ENCODE peak calls at places on chromosomes 4 and X, in eight cellular contexts. M is ascending aorta, S is neural progenitor cell, V is GM23248, U is H9, B is prostate gland, A is pancreas, O is Karpas-422. G is an unnamed sample. For H3K27me3, the result is how much of the 10 kb centered on the place peaks cover.

GRCh38 chrX:129695937-129696336 is 41.2 kb upstream of the APLN start:
- DNase-seq in M (no peak), S (no peak), V (no peak), U (no peak), B (no peak), A (no peak), O (no peak), G (no peak)

GRCh38 chrX:145825896-145826295 is 8.3 kb downstream of the SLITRK2 start:
- DNase-seq in M (no peak), S (peak), V (peak), U (no peak), B (no peak), A (no peak), O (peak), G (no peak)

GRCh38 chr4:3313556-3314228 is 20.9 kb downstream of the RGS12 start:
- DNase-seq in M (peak), S (no peak), V (no peak), U (peak), B (no peak), A (no peak), O (no peak), G (no peak)

GRCh38 chrX:123830309-123830708 is 29.5 kb upstream of the XIAP start:
- DNase-seq in M (no peak), S (no peak), V (no peak), U (no peak), B (no peak), A (no peak), O (peak), G (peak)

GRCh38 chrX:131747173-131747572 is 203.3 kb downstream of the OR13H1 start:
- DNase-seq in M (peak), S (no peak), V (no peak), U (no peak), B (no peak), A (peak), O (peak), G (peak)

GRCh38 chr4:176601156-176601555 is 191.6 kb downstream of the VEGFC start:
- DNase-seq in M (no peak), S (no peak), V (peak), U (no peak), B (no peak), A (no peak), O (no peak), G (no peak)

GRCh38 chrX:9464435-9465371 is at the start of gene TBL1X:
- DNase-seq in M (peak), S (peak), V (peak), U (peak), B (peak), A (peak), O (peak), G (peak)

GRCh38 chr4:110344165-110344564 is 131.8 kb upstream of the ENPEP start:
- DNase-seq in M (no peak), S (no peak), V (peak), U (no peak), B (no peak), A (no peak), O (no peak), G (peak)

GRCh38 chr4:159900562-159900961 is 797.7 kb downstream of the RAPGEF2 start:
- DNase-seq in M (no peak), S (no peak), V (no peak), U (no peak), B (no peak), A (no peak), O (no peak), G (no peak)

GRCh38 chrX:14235004-14235403 is 205.3 kb upstream of the GEMIN8 start:
- DNase-seq in M (no peak), S (peak), V (peak), U (no peak), B (no peak), A (no peak), O (no peak), G (no peak)

GRCh38 chr4:7435411-7436095 is 823 bp upstream of the PSAPL1 start:
- DNase-seq in M (no peak), S (no peak), V (no peak), U (no peak), B (no peak), A (no peak), O (no peak), G (no peak)

GRCh38 chr4:109827672-109828071 is at the start of gene RRH:
- DNase-seq in M (no peak), S (no peak), V (no peak), U (no peak), B (no peak), A (no peak), O (no peak), G (no peak)

GRCh38 chr4:20289782-20290181 is 38.1 kb downstream of the SLIT2 start:
- DNase-seq in M (no peak), S (no peak), V (no peak), U (no peak), B (no peak), A (no peak), O (no peak), G (no peak)

GRCh38 chrX:101595739-101596419 is 21.9 kb downstream of the ARMCX6 start:
- DNase-seq in M (no peak), S (peak), V (peak), U (peak), B (peak), A (no peak), O (peak), G (no peak)

GRCh38 chrX:96407043-96407442 is 277.6 kb upstream of the DIAPH2 start:
- DNase-seq in M (no peak), S (peak), V (peak), U (no peak), B (peak), A (no peak), O (no peak), G (peak)

GRCh38 chr4:26031704-26032103 is 117.7 kb downstream of the SMIM20 start:
- DNase-seq in M (peak), S (no peak), V (peak), U (no peak), B (no peak), A (no peak), O (no peak), G (no peak)

GRCh38 chr4:58313444-58313843 is 1203.3 kb upstream of the IGFBP7 start:
- DNase-seq in M (no peak), S (no peak), V (no peak), U (no peak), B (no peak), A (no peak), O (no peak), G (no peak)

GRCh38 chr4:73869130-73870055 is at the start of gene CXCL1:
- DNase-seq in M (no peak), S (peak), V (peak), U (peak), B (peak), A (peak), O (no peak), G (peak)

GRCh38 chr4:165540206-165540865 is 161.5 kb downstream of the CPE start:
- DNase-seq in M (no peak), S (no peak), V (no peak), U (no peak), B (no peak), A (no peak), O (no peak), G (no peak)

DNA sequence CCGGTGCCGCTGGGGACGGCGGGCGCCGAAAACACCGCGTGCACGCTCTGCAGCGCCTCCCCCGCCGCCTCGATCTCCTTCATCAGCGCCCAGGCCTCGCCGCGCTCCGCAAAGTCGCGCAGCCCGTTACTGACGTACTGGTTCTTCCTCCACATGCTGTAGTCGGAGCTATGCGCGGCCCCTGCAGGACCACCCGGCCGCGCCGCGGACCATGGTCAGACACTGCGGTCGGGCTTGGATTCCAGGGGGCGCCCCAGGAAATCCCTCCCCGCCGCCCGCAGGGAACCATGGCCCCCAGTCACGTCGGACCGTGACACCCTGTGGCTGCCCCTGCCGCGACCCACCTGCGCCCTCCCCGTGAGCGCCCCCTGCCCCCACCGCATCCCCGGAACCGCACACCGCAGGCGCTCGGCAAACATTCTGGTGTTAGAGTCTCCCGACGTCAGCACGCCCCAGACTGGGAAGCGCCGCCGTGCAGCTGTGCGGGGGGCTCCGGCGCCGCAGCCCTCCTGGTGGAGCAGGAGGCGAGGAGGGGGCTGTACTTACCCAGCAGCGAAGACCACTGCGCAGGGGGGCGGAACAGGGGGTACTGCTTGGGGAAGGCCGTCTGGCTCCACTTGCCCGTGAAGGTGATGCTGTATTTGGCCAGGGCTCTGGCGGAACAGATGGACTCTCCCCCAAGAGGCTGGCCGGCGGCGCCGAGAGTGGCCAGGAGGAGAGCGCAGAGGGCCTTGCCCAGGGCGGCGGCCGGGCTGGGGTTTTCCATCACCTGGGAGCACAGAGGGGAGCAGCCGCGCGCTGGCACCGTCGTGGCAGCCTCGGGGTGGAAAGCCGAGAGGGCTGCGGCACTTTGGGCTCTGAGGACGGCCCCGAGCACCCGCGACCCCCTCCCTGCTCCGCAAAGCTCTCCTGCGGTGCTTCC is 816 bp downstream of the SPON2 start:
- DNase-seq in M (no peak), S (peak), V (peak), U (peak), B (no peak), A (peak), O (no peak), G (peak)
- H3K27me3 ChIP-seq in M (under half), S (half or more), V (under half), U (under half), B (under half), A (under half), O (under half), G (half or more)

GRCh38 chr4:80182237-80182866 is 15.0 kb upstream of the PRDM8 start:
- DNase-seq in M (no peak), S (no peak), V (peak), U (no peak), B (no peak), A (no peak), O (no peak), G (no peak)

GRCh38 chr4:80185787-80186548 is 11.3 kb upstream of the PRDM8 start:
- DNase-seq in M (no peak), S (peak), V (peak), U (no peak), B (no peak), A (no peak), O (no peak), G (no peak)

GRCh38 chr4:80184791-80185756 is 12.2 kb upstream of the PRDM8 start:
- DNase-seq in M (no peak), S (peak), V (peak), U (peak), B (no peak), A (no peak), O (no peak), G (peak)

GRCh38 chr4:80184053-80184790 is 13.1 kb upstream of the PRDM8 start:
- DNase-seq in M (peak), S (peak), V (peak), U (peak), B (peak), A (peak), O (peak), G (peak)

GRCh38 chr4:80183196-80184052 is 13.9 kb upstream of the PRDM8 start:
- DNase-seq in M (peak), S (peak), V (peak), U (peak), B (no peak), A (no peak), O (no peak), G (peak)
- H3K27me3 ChIP-seq in M (under half), S (half or more), V (under half), U (half or more), B (under half), A (under half), O (under half), G (half or more)

DNA sequence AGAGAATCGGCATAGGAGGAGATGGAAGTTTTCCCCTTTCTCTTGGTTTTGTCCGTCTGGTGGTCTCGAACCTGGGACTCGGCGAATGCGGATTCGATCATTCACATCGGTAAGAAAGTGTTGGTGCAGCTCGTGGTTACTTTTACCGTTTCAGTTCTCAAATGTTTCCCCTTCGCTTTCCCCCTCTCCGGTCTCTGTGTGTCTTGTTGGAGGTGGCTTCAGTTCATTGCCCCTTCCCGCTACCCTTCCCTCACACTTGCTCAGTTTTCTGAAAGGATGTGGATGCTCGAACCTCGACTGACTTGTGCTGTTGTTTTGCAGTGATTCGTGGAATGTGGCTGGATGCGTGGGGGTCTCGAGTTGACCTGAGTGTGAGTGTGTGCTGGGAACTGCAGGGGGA is 870 bp downstream of the GRID2 start:
- DNase-seq in M (no peak), S (peak), V (no peak), U (peak), B (no peak), A (no peak), O (no peak), G (no peak)
- H3K27me3 ChIP-seq in M (under half), S (half or more), V (half or more), U (under half), B (under half), A (under half), O (under half), G (half or more)

DNA sequence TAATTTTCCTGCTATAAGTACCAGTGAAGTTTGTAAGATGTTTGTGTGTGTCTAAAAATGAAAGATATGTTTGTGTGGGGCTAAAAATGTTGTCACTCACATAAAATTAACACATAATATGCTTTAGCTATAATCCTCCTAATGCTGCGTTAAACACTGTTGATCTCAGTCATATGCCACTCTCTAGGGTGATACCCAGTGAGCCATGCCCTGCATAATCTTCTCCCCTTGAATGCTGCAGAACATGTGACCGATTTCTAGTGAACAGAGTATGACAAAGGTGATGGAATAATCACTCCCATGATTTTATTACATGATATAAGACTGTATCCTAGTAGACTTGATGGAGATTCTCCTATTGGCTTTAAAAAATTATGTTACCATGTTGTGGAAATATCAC is 119.1 kb upstream of the EPHA5 start:
- DNase-seq in M (no peak), S (no peak), V (no peak), U (no peak), B (no peak), A (no peak), O (no peak), G (no peak)
- H3K27me3 ChIP-seq in M (under half), S (under half), V (under half), U (under half), B (under half), A (under half), O (under half), G (under half)

GRCh38 chr4:54102747-54103146 is 2.8 kb downstream of the GSX2 start:
- DNase-seq in M (no peak), S (no peak), V (no peak), U (no peak), B (no peak), A (no peak), O (no peak), G (no peak)

GRCh38 chr4:54100607-54101189 is 735 bp downstream of the GSX2 start:
- DNase-seq in M (no peak), S (peak), V (peak), U (peak), B (no peak), A (no peak), O (peak), G (no peak)

GRCh38 chr4:54104907-54105306 is 4.9 kb downstream of the GSX2 start:
- DNase-seq in M (no peak), S (no peak), V (no peak), U (no peak), B (no peak), A (no peak), O (no peak), G (no peak)

GRCh38 chr4:54101190-54102041 is 1.5 kb downstream of the GSX2 start:
- DNase-seq in M (no peak), S (peak), V (no peak), U (peak), B (no peak), A (no peak), O (peak), G (no peak)

GRCh38 chr4:54103190-54103574 is 3.2 kb downstream of the GSX2 start:
- DNase-seq in M (no peak), S (peak), V (no peak), U (no peak), B (no peak), A (no peak), O (no peak), G (no peak)
- H3K27me3 ChIP-seq in M (under half), S (half or more), V (under half), U (half or more), B (under half), A (under half), O (under half), G (half or more)

GRCh38 chrX:155000841-155001240 is 21.7 kb downstream of the F8 start:
- DNase-seq in M (no peak), S (no peak), V (no peak), U (no peak), B (no peak), A (no peak), O (no peak), G (no peak)
- H3K27me3 ChIP-seq in M (under half), S (under half), V (under half), U (under half), B (under half), A (under half), O (under half), G (under half)